ENCODE peak calls at places on chromosomes 11 and 22, in four cellular contexts. Y is adrenal gland; O is CD8-positive, alpha-beta T cell; U is Peyer's patch. F is an unnamed sample.

GRCh38 chr11:103433380-103433779 is 324.2 kb downstream of the DYNC2H1 start:
- DNase-seq in Y (no peak), O (no peak), U (no peak), F (peak)

GRCh38 chr11:3826721-3827120 is 14.0 kb downstream of the RHOG start:
- DNase-seq in Y (no peak), O (no peak), U (no peak), F (no peak)

GRCh38 chr22:31230871-31231621 is 18.9 kb downstream of the LIMK2 start:
- DNase-seq in Y (peak), O (peak), U (peak), F (no peak)

GRCh38 chr11:68138256-68138655 is 17.1 kb upstream of the CHKA start:
- DNase-seq in Y (peak), O (no peak), U (no peak), F (no peak)

GRCh38 chr11:121557348-121557747 is 104.6 kb upstream of the SORL1-AS1 start:
- DNase-seq in Y (no peak), O (no peak), U (no peak), F (no peak)

GRCh38 chr22:41482319-41482935 is 13.5 kb downstream of the ACO2 start:
- DNase-seq in Y (no peak), O (no peak), U (no peak), F (no peak)

GRCh38 chr22:41446057-41446501 is 522 bp downstream of the TOB2 start:
- DNase-seq in Y (no peak), O (no peak), U (no peak), F (no peak)

GRCh38 chr11:7246179-7246578 is 5.5 kb upstream of the SYT9 start:
- DNase-seq in Y (no peak), O (no peak), U (no peak), F (no peak)

GRCh38 chr11:1939006-1939626 is 8.0 kb upstream of the MRPL23 start:
- DNase-seq in Y (no peak), O (peak), U (no peak), F (no peak)

GRCh38 chr11:106156290-106156937 is 79.0 kb downstream of the AASDHPPT start:
- DNase-seq in Y (peak), O (no peak), U (no peak), F (peak)

GRCh38 chr11:107859459-107860239 is 1.1 kb upstream of the SLC35F2 start:
- DNase-seq in Y (peak), O (peak), U (peak), F (peak)

GRCh38 chr11:71395774-71396173 is 52.4 kb downstream of the DHCR7 start:
- DNase-seq in Y (no peak), O (no peak), U (no peak), F (no peak)

GRCh38 chr11:64206457-64207246 is at the start of gene FERMT3:
- DNase-seq in Y (peak), O (peak), U (peak), F (no peak)

GRCh38 chr11:20089796-20090653 is 70.2 kb downstream of the DBX1 start:
- DNase-seq in Y (peak), O (no peak), U (no peak), F (no peak)

GRCh38 chr11:79113099-79113498 is 327.7 kb downstream of the TENM4 start:
- DNase-seq in Y (no peak), O (no peak), U (no peak), F (no peak)

GRCh38 chr11:62124186-62125113 is 639 bp downstream of the INCENP start:
- DNase-seq in Y (no peak), O (no peak), U (no peak), F (peak)

GRCh38 chr11:12854829-12855228 is 154.3 kb upstream of the RASSF10 start:
- DNase-seq in Y (no peak), O (no peak), U (no peak), F (no peak)

GRCh38 chr11:66885469-66886316 is 28.8 kb downstream of the LRFN4 start:
- DNase-seq in Y (peak), O (no peak), U (no peak), F (no peak)

GRCh38 chr11:117744471-117745280 is 52.3 kb downstream of the DSCAML1 start:
- DNase-seq in Y (no peak), O (no peak), U (no peak), F (no peak)

GRCh38 chr22:26828311-26828710 is 170.9 kb downstream of the MIAT start:
- DNase-seq in Y (no peak), O (no peak), U (no peak), F (no peak)

GRCh38 chr11:69778373-69778772 is 3.2 kb upstream of the FGF4 start:
- DNase-seq in Y (no peak), O (no peak), U (no peak), F (no peak)
- TF ChIP-seq CTCF in Y (no peak), O (no peak), U (no peak), F (no peak)

GRCh38 chr22:24587948-24588347 is 4.9 kb downstream of the LRRC75B start:
- DNase-seq in Y (no peak), O (no peak), U (no peak), F (no peak)
- H3K27ac ChIP-seq in Y (no peak), O (no peak), U (no peak), F (peak)

DNA sequence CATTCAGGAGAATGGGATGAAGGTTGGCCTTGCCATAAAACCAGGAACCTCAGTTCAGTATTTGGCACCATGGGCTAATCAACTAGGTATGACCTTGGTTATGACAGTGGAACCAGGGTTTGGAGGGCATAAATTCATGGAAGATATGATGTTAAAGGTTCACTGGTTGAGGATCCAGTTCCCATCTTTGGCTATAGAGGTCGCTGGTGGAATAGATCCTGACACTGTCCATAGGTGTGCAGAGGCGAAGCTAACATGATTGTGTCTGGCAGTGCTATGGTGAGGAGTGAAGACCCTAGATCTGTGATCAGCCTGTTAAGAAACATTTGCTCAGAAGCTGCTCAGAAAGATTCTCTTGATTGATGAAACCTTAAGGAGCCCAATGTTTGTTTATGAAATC is 5.7 kb downstream of the NF2 start:
- DNase-seq in Y (no peak), O (no peak), U (no peak), F (no peak)
- TF ChIP-seq CTCF in Y (no peak), O (no peak), U (no peak), F (no peak)

GRCh38 chr11:44833221-44833620 is 106.5 kb downstream of the TSPAN18 start:
- DNase-seq in Y (no peak), O (no peak), U (no peak), F (no peak)
- H3K27ac ChIP-seq in Y (no peak), O (no peak), U (no peak), F (no peak)

GRCh38 chr11:113474362-113475159 is 637 bp downstream of the DRD2 start:
- DNase-seq in Y (peak), O (peak), U (no peak), F (peak)
- TF ChIP-seq CTCF in Y (no peak), O (no peak), U (no peak), F (no peak)

GRCh38 chr11:95299078-95299611 is 68.1 kb upstream of the SESN3 start:
- DNase-seq in Y (no peak), O (no peak), U (no peak), F (no peak)

GRCh38 chr11:95297680-95298452 is 66.9 kb upstream of the SESN3 start:
- DNase-seq in Y (no peak), O (no peak), U (no peak), F (no peak)

GRCh38 chr11:95296165-95296564 is 65.2 kb upstream of the SESN3 start:
- DNase-seq in Y (peak), O (no peak), U (no peak), F (no peak)

GRCh38 chr11:95295382-95295781 is 64.4 kb upstream of the SESN3 start:
- DNase-seq in Y (no peak), O (no peak), U (no peak), F (no peak)

DNA sequence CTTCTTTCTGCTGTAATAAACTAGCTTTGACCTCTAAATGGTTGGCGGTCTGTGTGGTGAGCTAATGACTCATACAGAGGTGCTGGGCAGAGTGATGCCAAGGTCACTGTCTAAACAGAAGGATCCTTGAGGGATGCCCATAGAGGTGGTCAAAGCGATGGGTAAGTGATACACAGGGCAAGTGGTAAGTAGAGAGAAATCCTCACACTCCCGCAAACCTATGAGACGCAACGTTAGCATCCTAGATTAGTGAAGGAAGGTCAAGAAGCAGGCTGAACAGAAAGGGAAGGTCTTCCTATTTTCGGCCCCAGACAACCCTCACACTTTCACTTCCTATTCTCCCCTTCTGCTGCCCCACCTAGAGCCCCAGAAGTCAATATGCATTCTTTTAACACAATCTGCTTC is 65.6 kb upstream of the SESN3 start:
- DNase-seq in Y (peak), O (no peak), U (peak), F (no peak)
- H3K27ac ChIP-seq in Y (no peak), O (no peak), U (peak), F (no peak)

F was measured in RWPE1.